ENCODE peak calls at places on chromosomes 13 and 19, in eight cellular contexts. C is esophagus squamous epithelium, E is tibial artery, U is neural progenitor cell, D is sigmoid colon, R is substantia nigra, V is thyroid gland, L is cardiac muscle cell. B is an unnamed sample.
A peak's percentile ranks its signal among the peaks of the same experiment; 100 is the strongest.

GRCh38 chr19:4636151-4636717 is 3.1 kb upstream of the TNFAIP8L1 start:
- DNase-seq in V (peak; percentile 43), D (peak; percentile 81), L (peak; percentile 83), R (peak; percentile 28), U (peak; percentile 88), E (no peak), C (no peak), B (no peak)

GRCh38 chr19:45527731-45528130 is 20.5 kb downstream of the VASP start:
- DNase-seq in D (no peak), U (peak; percentile 39), R (no peak), C (no peak), L (no peak), E (no peak), V (no peak), B (no peak)

GRCh38 chr19:4386038-4386782 is 14.1 kb downstream of the SH3GL1 start:
- DNase-seq in R (peak; percentile 75), L (no peak), U (no peak), D (no peak), V (no peak), C (no peak), E (no peak), B (no peak)

GRCh38 chr19:4914736-4915501 is 5.6 kb downstream of the UHRF1 start:
- DNase-seq in D (no peak), L (no peak), R (no peak), E (no peak), U (no peak), V (no peak), C (peak; percentile 19), B (peak; percentile 87)

GRCh38 chr19:46080561-46080960 is 39.8 kb upstream of the IGFL4 start:
- DNase-seq in R (no peak), V (no peak), U (no peak), D (no peak), E (no peak), C (no peak), L (no peak), B (no peak)

GRCh38 chr19:45954132-45954531 is 19.5 kb downstream of the NOVA2 start:
- DNase-seq in U (peak; percentile 89), C (no peak), E (no peak), V (no peak), D (no peak), L (no peak), R (no peak), B (no peak)

GRCh38 chr19:55279376-55279772 is 536 bp downstream of the HSPBP1 start:
- DNase-seq in R (no peak), V (no peak), L (no peak), D (no peak), U (no peak), E (no peak), C (no peak), B (no peak)

GRCh38 chr13:30371649-30372265 is 50.5 kb upstream of the UBE2L5 start:
- DNase-seq in C (peak; percentile 29), L (no peak), V (peak; percentile 61), R (no peak), U (no peak), D (no peak), E (peak; percentile 63), B (no peak)

GRCh38 chr19:40610396-40611064 is 9.4 kb downstream of the LTBP4 start:
- DNase-seq in U (peak; percentile 43), V (peak; percentile 67), D (peak; percentile 83), L (no peak), R (peak; percentile 47), C (no peak), E (peak; percentile 88), B (peak; percentile 58)

GRCh38 chr19:35205733-35206323 is 22.7 kb downstream of the FAM187B start:
- DNase-seq in E (no peak), C (no peak), V (no peak), D (no peak), L (no peak), R (no peak), U (no peak), B (no peak)

GRCh38 chr13:113928701-113929627 is 44.9 kb downstream of the C13orf46 start:
- DNase-seq in C (no peak), V (peak; percentile 91), U (no peak), E (peak; percentile 98), R (peak; percentile 62), D (peak; percentile 91), L (no peak), B (no peak)

GRCh38 chr13:30141773-30142501 is 165.4 kb downstream of the KATNAL1 start:
- DNase-seq in E (no peak), U (no peak), R (no peak), C (no peak), D (no peak), L (no peak), V (no peak), B (no peak)

GRCh38 chr19:3606690-3607289 is at the start of gene TBXA2R:
- DNase-seq in R (peak; percentile 50), V (peak; percentile 42), D (peak; percentile 90), L (peak; percentile 28), U (peak; percentile 64), C (no peak), E (peak; percentile 93), B (peak; percentile 41)

GRCh38 chr13:78689011-78689410 is 30.1 kb upstream of the OBI1 start:
- DNase-seq in R (no peak), V (no peak), L (peak; percentile 6), U (peak; percentile 36), D (no peak), E (no peak), C (no peak), B (no peak)

DNA sequence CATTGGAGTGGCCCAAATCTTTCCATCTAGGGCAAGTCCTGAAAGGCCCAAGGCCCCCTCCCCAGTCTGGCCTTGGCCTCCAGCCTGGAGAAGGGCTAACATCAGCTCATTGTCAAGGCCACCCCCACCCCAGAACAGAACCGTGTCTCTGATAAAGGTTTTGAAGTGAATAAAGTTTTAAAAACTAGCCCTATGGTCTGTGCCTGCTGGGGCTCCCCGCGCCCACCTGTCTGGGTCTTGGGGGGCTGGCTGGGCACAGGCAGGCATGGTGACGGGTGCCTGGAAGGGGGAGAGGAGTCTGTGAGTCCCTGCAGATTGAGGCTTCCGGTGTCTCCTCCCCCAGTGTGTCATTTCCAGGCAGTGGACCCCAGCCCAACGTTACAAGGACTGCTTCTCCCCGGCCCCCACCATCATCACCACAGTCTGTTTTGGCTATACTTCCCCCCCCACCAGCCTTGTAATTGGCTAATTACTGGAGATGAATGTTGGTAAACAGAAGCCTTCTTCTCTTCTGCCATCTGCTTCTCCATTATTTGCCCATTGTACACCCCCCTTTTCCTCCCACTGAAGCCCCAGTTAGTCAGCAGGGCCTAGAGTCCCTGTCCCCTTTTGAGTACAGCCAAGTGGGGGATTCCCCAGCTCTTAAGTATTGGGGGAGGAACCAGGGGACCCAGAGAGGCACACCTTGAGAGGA is 3.4 kb downstream of the GADD45GIP1 start:
- DNase-seq in D (no peak), C (no peak), L (no peak), U (no peak), E (no peak), V (no peak), R (no peak), B (no peak)
- H3K27ac ChIP-seq in D (peak overlapping the region; percentile 67), C (peak overlapping the region; percentile 93), L (peak overlapping the region; percentile 60), U (no peak overlapping the region), E (peak overlapping the region; percentile 73), V (no peak overlapping the region), R (peak overlapping the region; percentile 69), B (no peak overlapping the region)

DNA sequence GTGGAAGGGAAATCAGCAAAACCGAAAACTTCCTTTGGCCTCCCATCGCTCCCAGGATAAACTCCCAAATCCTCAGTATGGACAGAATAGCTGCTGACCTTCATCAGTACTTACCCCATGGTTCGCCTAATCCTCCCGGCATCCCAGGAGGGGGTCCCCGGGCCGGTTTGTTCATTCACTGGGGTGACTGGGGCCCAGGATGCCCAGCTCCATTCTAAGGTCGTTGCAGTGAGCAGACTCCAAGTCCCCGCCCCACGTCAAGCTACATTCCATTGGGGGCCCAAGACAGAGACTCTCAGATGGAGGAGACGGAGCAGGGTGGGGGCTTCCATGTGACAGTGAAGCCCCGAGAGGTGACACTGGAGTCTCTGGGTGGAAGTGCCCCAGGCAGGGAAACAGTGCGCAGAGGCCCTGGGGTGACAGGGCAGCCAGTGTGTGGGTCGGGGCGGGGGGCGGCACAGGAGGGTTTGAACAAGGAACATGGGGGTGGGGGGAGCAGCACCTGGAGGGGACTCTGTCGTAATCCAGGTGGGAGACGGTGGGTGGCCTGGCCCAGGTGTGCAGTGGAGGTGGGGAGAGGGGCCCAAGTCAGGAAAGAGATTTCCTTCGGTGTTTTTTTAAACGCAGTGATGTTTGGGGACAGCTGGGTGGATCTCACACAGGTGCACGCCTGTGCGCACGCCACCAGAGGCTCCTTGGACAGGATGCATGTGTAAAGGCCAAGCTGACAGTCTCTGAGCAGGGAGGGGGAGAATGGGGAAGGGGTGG is 5.1 kb downstream of the SSBP4 start:
- DNase-seq in D (peak; percentile 60), C (no peak), L (no peak), E (no peak), R (no peak), V (no peak), U (peak; percentile 56), B (no peak)
- H3K27ac ChIP-seq in D (peak overlapping the region; percentile 82), C (no peak overlapping the region), L (no peak overlapping the region), E (no peak overlapping the region), R (no peak overlapping the region), V (no peak overlapping the region), U (no peak overlapping the region), B (no peak overlapping the region)

DNA sequence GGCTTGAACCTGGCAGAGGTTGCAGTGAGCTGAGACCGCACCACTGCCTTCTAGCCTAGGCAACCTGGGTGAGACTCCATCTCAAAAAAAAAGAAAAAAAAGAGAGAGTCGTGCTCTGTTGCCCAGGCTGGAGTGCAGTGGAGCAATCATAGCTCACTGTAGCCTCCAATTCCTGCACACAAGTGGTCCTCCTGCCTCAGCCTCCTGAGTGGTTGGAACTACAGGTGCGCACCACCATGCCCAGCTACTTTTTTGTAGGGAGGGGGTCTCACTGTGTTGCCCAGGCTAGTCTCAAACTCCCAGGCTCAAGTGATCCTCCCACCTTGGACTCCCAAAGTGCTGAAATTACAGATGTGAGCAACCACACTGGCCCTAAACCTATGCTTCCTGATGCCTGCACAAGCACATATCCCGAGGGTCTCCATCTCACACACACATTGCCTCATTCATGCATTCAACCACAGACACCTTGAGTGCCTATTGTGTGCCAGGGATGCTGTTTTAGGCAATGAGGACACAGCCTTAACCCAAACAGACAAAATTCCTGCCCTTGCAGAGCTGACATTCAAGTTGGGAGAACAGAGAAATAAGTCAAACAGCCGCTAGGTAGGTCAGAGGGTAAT is 2.2 kb downstream of the ANGPTL6 start:
- DNase-seq in C (no peak), R (no peak), V (no peak), U (no peak), E (no peak), D (no peak), L (no peak), B (no peak)
- H3K27ac ChIP-seq in C (no peak overlapping the region), R (no peak overlapping the region), V (no peak overlapping the region), U (no peak overlapping the region), E (no peak overlapping the region), D (no peak overlapping the region), L (no peak overlapping the region), B (no peak overlapping the region)

GRCh38 chr19:11260996-11261395 is 1.3 kb downstream of the DOCK6 start:
- DNase-seq in R (no peak), U (no peak), C (no peak), V (no peak), E (no peak), L (no peak), D (no peak), B (no peak)
- H3K27ac ChIP-seq in R (no peak overlapping the region), U (no peak overlapping the region), C (peak overlapping the region; percentile 89), V (no peak overlapping the region), E (peak overlapping the region; percentile 91), L (no peak overlapping the region), D (peak overlapping the region; percentile 85), B (no peak overlapping the region)

B was measured in foreskin keratinocyte.